ENCODE peak calls at places on chromosomes 6 and 20, in eight cellular contexts. K is transverse colon, O is AG10803, Q is colonic mucosa, M is A549, B is PC-3, X is foreskin fibroblast, U is right atrium auricular region. R is an unnamed sample.

GRCh38 chr6:75620387-75621304 is 19.0 kb downstream of the SENP6 start:
- DNase-seq in K (no peak), O (no peak), Q (no peak), M (no peak), B (no peak), X (no peak), U (no peak), R (peak)

GRCh38 chr6:32906539-32906938 is 34.3 kb downstream of the HLA-DMB start:
- DNase-seq in K (no peak), O (peak), Q (no peak), M (no peak), B (peak), X (peak), U (no peak), R (peak)

GRCh38 chr6:162554531-162554930 is 173.0 kb downstream of the PRKN start:
- DNase-seq in K (no peak), O (no peak), Q (no peak), M (no peak), B (no peak), X (no peak), U (no peak), R (no peak)

GRCh38 chr6:109059591-109060021 is 35.0 kb downstream of the SESN1 start:
- DNase-seq in K (no peak), O (peak), Q (no peak), M (no peak), B (peak), X (peak), U (no peak), R (peak)

GRCh38 chr6:36130672-36131516 is 581 bp downstream of the MAPK13 start:
- DNase-seq in K (peak), O (no peak), Q (peak), M (no peak), B (peak), X (peak), U (no peak), R (no peak)

GRCh38 chr6:96809119-96809518 is 28.2 kb downstream of the GPR63 start:
- DNase-seq in K (no peak), O (no peak), Q (no peak), M (no peak), B (no peak), X (no peak), U (no peak), R (peak)

GRCh38 chr6:24796616-24797290 is 2.0 kb downstream of the ARMH2 start:
- DNase-seq in K (no peak), O (no peak), Q (no peak), M (no peak), B (no peak), X (no peak), U (no peak), R (no peak)

GRCh38 chr20:11497543-11497942 is 420.1 kb upstream of the BTBD3 start:
- DNase-seq in K (no peak), O (no peak), Q (no peak), M (no peak), B (no peak), X (peak), U (no peak), R (no peak)

GRCh38 chr6:97060254-97060653 is 135.7 kb downstream of the KLHL32 start:
- DNase-seq in K (no peak), O (no peak), Q (no peak), M (no peak), B (no peak), X (no peak), U (no peak), R (no peak)

GRCh38 chr20:6114696-6115095 is 8.1 kb downstream of the FERMT1 start:
- DNase-seq in K (no peak), O (no peak), Q (no peak), M (no peak), B (no peak), X (no peak), U (no peak), R (no peak)

GRCh38 chr6:136350914-136351313 is 61.3 kb upstream of the BCLAF1 start:
- DNase-seq in K (no peak), O (no peak), Q (no peak), M (no peak), B (no peak), X (no peak), U (no peak), R (no peak)

GRCh38 chr6:1091905-1092304 is 220.0 kb upstream of the FOXQ1 start:
- DNase-seq in K (no peak), O (no peak), Q (peak), M (no peak), B (no peak), X (peak), U (no peak), R (no peak)

GRCh38 chr6:138467901-138468300 is 31.4 kb downstream of the NHSL1 start:
- DNase-seq in K (no peak), O (no peak), Q (no peak), M (no peak), B (peak), X (peak), U (no peak), R (no peak)

GRCh38 chr6:74936886-74937285 is 269.0 kb downstream of the COL12A1 start:
- DNase-seq in K (no peak), O (peak), Q (no peak), M (no peak), B (peak), X (peak), U (no peak), R (no peak)

GRCh38 chr6:100673641-100674040 is 207.5 kb downstream of the ASCC3 start:
- DNase-seq in K (no peak), O (no peak), Q (no peak), M (no peak), B (no peak), X (no peak), U (no peak), R (no peak)

GRCh38 chr20:51569815-51570741 is 27.6 kb upstream of the NFATC2 start:
- DNase-seq in K (no peak), O (no peak), Q (no peak), M (peak), B (peak), X (peak), U (peak), R (no peak)

GRCh38 chr6:165726915-165727314 is 63.9 kb upstream of the PDE10A start:
- DNase-seq in K (no peak), O (no peak), Q (no peak), M (no peak), B (no peak), X (no peak), U (no peak), R (peak)

GRCh38 chr6:21371676-21372161 is 221.8 kb upstream of the SOX4 start:
- DNase-seq in K (no peak), O (peak), Q (no peak), M (no peak), B (peak), X (peak), U (no peak), R (peak)

GRCh38 chr20:25054995-25055629 is 2.8 kb downstream of the ACSS1 start:
- DNase-seq in K (peak), O (peak), Q (no peak), M (no peak), B (peak), X (peak), U (no peak), R (peak)

GRCh38 chr6:129444683-129445082 is 265.3 kb downstream of the ARHGAP18 start:
- DNase-seq in K (no peak), O (no peak), Q (no peak), M (no peak), B (no peak), X (no peak), U (no peak), R (no peak)

GRCh38 chr6:1917628-1918371 is 308.1 kb downstream of the FOXC1 start:
- DNase-seq in K (no peak), O (peak), Q (no peak), M (peak), B (peak), X (peak), U (no peak), R (peak)

GRCh38 chr6:128569737-128570438 is 49.5 kb upstream of the PTPRK start:
- DNase-seq in K (no peak), O (peak), Q (no peak), M (peak), B (peak), X (peak), U (no peak), R (peak)

GRCh38 chr6:122930252-122931180 is 65.5 kb upstream of the CLVS2 start:
- DNase-seq in K (no peak), O (no peak), Q (no peak), M (no peak), B (no peak), X (no peak), U (no peak), R (no peak)

GRCh38 chr6:133466666-133467065 is 225.5 kb downstream of the EYA4 start:
- DNase-seq in K (no peak), O (no peak), Q (no peak), M (no peak), B (no peak), X (no peak), U (no peak), R (peak)

GRCh38 chr20:49515588-49515987 is 33.1 kb upstream of the KCNB1 start:
- DNase-seq in K (peak), O (no peak), Q (no peak), M (no peak), B (no peak), X (no peak), U (no peak), R (no peak)

GRCh38 chr6:48671506-48671905 is 560.5 kb upstream of the PTCHD4 start:
- DNase-seq in K (no peak), O (no peak), Q (no peak), M (no peak), B (no peak), X (peak), U (no peak), R (peak)

GRCh38 chr6:37696841-37697735 is 595 bp downstream of the MDGA1 start:
- DNase-seq in K (no peak), O (peak), Q (no peak), M (peak), B (no peak), X (peak), U (no peak), R (peak)

GRCh38 chr6:161744211-161745067 is 470.6 kb upstream of the AGPAT4 start:
- DNase-seq in K (no peak), O (no peak), Q (no peak), M (no peak), B (no peak), X (peak), U (no peak), R (peak)

GRCh38 chr6:90294989-90295853 is 1.4 kb downstream of the BACH2 start:
- DNase-seq in K (peak), O (peak), Q (peak), M (no peak), B (peak), X (peak), U (no peak), R (peak)

GRCh38 chr6:15522856-15523529 is 139.8 kb downstream of the DTNBP1 start:
- DNase-seq in K (no peak), O (no peak), Q (no peak), M (no peak), B (no peak), X (no peak), U (no peak), R (no peak)

GRCh38 chr6:31407699-31408098 is 4.3 kb downstream of the MICA start:
- DNase-seq in K (no peak), O (peak), Q (no peak), M (no peak), B (peak), X (peak), U (no peak), R (peak)

GRCh38 chr20:37925265-37926165 is 22.6 kb downstream of the VSTM2L start:
- DNase-seq in K (no peak), O (no peak), Q (no peak), M (no peak), B (no peak), X (no peak), U (no peak), R (no peak)

GRCh38 chr6:153852481-153852880 is 186.6 kb upstream of the OPRM1 start:
- DNase-seq in K (no peak), O (no peak), Q (no peak), M (no peak), B (no peak), X (no peak), U (no peak), R (no peak)

GRCh38 chr6:63576147-63576772 is 4.0 kb downstream of the LOC128125822 start:
- DNase-seq in K (no peak), O (no peak), Q (no peak), M (no peak), B (no peak), X (no peak), U (no peak), R (no peak)

GRCh38 chr6:63573140-63573898 is 1.0 kb downstream of the LOC128125822 start:
- DNase-seq in K (peak), O (peak), Q (peak), M (no peak), B (peak), X (peak), U (peak), R (peak)

GRCh38 chr6:63573899-63574553 is 1.7 kb downstream of the LOC128125822 start:
- DNase-seq in K (peak), O (peak), Q (peak), M (no peak), B (peak), X (peak), U (no peak), R (peak)

GRCh38 chr6:63572733-63573139 is 456 bp downstream of the LOC128125822 start:
- DNase-seq in K (no peak), O (peak), Q (no peak), M (no peak), B (no peak), X (no peak), U (no peak), R (no peak)

GRCh38 chr6:63574554-63574900 is 2.2 kb downstream of the LOC128125822 start:
- DNase-seq in K (no peak), O (no peak), Q (no peak), M (no peak), B (no peak), X (no peak), U (no peak), R (no peak)
- H3K4me3 ChIP-seq in K (peak), O (peak), Q (peak), M (peak), B (peak), X (peak), U (peak), R (peak)

DNA sequence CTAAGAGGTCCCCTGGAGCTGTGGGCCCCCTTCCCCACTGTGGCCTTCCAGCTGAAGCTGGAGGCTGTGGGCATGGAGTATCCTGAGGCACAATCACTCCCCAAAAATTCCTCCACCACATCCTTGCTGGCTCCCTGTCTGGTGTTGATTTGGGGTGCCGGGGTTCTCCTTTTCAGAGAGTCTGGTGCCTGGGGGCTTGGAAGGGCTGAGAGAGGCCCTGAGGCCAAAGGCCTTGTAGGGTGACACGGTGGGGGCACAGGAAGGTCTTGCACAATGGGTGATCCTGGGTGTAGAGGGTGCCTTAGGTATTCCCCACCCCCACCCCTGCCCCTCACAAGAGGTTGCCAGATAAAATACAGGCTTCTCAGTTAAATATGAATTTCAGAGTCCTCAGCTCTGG is 33.2 kb upstream of the VEGFA start:
- DNase-seq in K (no peak), O (no peak), Q (no peak), M (no peak), B (no peak), X (no peak), U (no peak), R (no peak)
- TF ChIP-seq CTCF in K (no peak), O (no peak), Q (no peak), M (no peak), B (no peak), X (no peak), U (no peak), R (no peak)

DNA sequence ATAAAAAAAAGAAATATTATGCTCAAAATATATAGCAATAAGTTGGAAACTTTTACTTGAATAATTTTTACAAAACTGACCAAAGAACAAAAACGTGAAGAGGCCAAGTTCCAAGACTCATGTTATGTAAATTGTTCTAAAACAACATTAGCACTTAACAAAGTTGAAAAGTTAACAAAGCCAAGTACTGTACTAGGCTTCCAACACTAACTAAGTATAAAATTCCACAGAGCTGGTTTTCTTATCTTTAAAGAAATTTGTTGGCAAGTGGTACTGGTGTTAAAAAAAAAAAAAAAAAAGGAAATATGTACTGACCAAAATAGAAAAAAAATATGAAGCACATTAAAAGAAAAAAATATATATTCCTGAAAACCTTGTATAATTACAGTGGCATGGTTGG is 127.8 kb downstream of the SLC16A10 start:
- DNase-seq in K (no peak), O (no peak), Q (no peak), M (no peak), B (no peak), X (no peak), U (no peak), R (peak)
- H3K4me3 ChIP-seq in K (no peak), O (no peak), Q (no peak), M (no peak), B (no peak), X (no peak), U (no peak), R (no peak)

GRCh38 chr6:143236151-143236788 is 175.6 kb downstream of the AIG1 start:
- DNase-seq in K (no peak), O (peak), Q (no peak), M (no peak), B (peak), X (peak), U (no peak), R (no peak)
- TF ChIP-seq CTCF in K (no peak), O (no peak), Q (no peak), M (no peak), B (no peak), X (no peak), U (no peak), R (no peak)

DNA sequence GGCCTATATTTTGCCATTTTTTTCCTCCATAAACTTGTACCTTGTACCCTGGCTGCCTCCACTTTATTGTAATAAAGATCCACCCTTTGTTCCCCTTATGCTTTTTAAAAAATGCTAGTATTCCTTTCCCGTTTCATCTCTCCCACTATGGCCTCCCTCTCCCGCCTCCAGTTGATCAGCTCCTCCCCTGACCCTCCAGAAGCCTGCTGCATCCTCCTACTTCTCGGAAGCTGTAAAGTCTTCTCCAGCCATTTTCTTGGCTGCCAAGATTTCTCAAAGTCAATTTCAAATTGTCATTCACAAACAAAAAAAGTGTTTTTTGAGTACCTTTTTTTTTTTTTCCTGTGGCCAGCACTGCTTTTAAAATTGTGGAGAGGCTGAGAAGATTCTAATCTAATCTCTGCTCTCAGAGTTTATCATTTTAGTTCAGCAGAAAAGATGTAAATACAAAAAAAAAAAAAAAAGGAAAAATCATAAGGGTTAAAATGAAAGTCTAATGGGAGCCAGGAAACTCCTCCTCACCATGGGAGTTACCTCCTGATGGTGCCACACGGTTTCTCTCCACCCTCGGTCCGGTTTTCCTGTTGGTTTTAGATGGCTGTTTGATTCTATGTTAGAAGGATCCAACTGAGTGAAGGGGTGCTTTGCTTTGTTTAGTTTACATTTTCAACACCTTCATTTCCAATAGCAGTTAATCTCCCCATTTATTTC is 103.0 kb upstream of the KCNK16 start:
- DNase-seq in K (no peak), O (no peak), Q (no peak), M (no peak), B (peak), X (no peak), U (no peak), R (no peak)
- H3K4me3 ChIP-seq in K (no peak), O (no peak), Q (no peak), M (no peak), B (no peak), X (no peak), U (no peak), R (no peak)

DNA sequence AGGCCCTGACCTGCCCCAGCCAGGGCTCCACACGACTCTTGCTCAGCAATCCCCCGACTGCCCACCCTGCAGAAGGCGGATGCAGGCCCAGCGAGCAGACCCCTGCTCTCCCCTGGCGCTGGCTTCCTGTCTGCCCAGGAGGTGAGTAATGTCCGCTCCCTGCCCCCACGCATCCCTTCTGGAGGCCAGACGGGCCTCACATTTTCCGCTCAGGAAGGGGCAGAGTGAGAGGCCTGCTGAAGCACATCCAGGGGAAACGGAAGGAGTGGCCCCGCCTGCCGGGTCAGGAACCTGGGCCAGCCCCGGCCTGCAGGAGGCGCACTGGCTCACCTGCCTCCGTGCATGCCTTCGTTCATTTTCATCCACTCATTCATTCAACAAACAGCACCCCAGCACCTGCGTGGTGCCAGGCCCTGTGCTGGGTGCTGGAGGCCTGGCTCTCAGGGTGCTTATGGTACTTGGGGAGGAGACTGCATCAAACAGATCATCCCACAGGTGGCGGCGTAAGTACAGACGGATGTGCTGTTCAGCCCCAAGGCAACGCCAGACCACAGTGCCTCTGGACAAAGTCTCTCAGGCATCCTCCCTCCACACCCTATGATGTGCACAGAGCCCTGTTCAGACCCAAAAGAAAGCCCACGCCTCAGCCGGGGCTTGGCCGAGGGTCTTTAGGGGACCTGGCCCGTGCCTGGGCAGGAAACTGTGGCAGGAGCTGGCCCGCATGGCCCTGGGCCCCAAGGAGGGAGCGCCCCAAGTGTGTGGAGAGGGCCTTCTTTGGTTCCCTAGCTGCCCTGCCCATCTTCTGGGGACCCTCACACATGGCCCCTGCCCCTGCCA is 112.1 kb downstream of the ASXL1 start:
- DNase-seq in K (peak), O (peak), Q (peak), M (peak), B (peak), X (peak), U (peak), R (peak)
- TF ChIP-seq CTCF in K (peak), O (no peak), Q (peak), M (peak), B (peak), X (peak), U (peak), R (peak)

GRCh38 chr6:27810768-27811298 is 101.4 kb downstream of the OR2B2 start:
- DNase-seq in K (no peak), O (no peak), Q (no peak), M (no peak), B (peak), X (no peak), U (no peak), R (no peak)

GRCh38 chr6:27811383-27811782 is 100.8 kb downstream of the OR2B2 start:
- DNase-seq in K (no peak), O (no peak), Q (no peak), M (no peak), B (peak), X (no peak), U (no peak), R (no peak)

GRCh38 chr6:27812078-27812804 is 100.0 kb downstream of the OR2B2 start:
- DNase-seq in K (no peak), O (no peak), Q (no peak), M (no peak), B (peak), X (no peak), U (no peak), R (no peak)

GRCh38 chr6:27809067-27809938 is 102.9 kb downstream of the OR2B2 start:
- DNase-seq in K (no peak), O (no peak), Q (no peak), M (no peak), B (no peak), X (no peak), U (no peak), R (no peak)

GRCh38 chr6:27809939-27810767 is 102.0 kb downstream of the OR2B2 start:
- DNase-seq in K (peak), O (peak), Q (peak), M (peak), B (peak), X (peak), U (peak), R (peak)
- H3K4me3 ChIP-seq in K (peak), O (peak), Q (peak), M (peak), B (peak), X (peak), U (peak), R (peak)